ENCODE peak calls at places on chromosomes 13 and 19, in ten cellular contexts. W is pancreas, J is K562, A is nephron progenitor cell, H is heart left ventricle, S is heart right ventricle, D is body of pancreas, U is neural crest cell, N is fibroblast of lung, L is fibroblast of pulmonary artery. Z is an unnamed sample.

GRCh38 chr13:112580912-112581311 is 7.0 kb downstream of the TUBGCP3 start:
- DNase-seq in W (no peak), J (no peak), A (no peak), H (no peak), S (no peak), D (no peak), U (no peak), N (no peak), L (no peak), Z (no peak)

GRCh38 chr19:2695288-2695866 is 7.1 kb downstream of the GNG7 start:
- DNase-seq in W (no peak), J (no peak), A (no peak), H (peak), S (peak), D (peak), U (peak), N (no peak), L (no peak), Z (peak)

GRCh38 chr13:88097541-88097940 is 426.4 kb downstream of the SLITRK5 start:
- DNase-seq in W (no peak), J (no peak), A (no peak), H (no peak), S (no peak), D (no peak), U (no peak), N (no peak), L (no peak), Z (no peak)

GRCh38 chr13:110799246-110800236 is 86.0 kb downstream of the ING1 start:
- DNase-seq in W (no peak), J (no peak), A (no peak), H (peak), S (no peak), D (no peak), U (no peak), N (peak), L (peak), Z (no peak)

GRCh38 chr19:50432221-50432626 is 468 bp upstream of the MYBPC2 start:
- DNase-seq in W (peak), J (no peak), A (peak), H (no peak), S (no peak), D (peak), U (no peak), N (peak), L (peak), Z (peak)

GRCh38 chr19:44712864-44713515 is 14.0 kb downstream of the CEACAM16 start:
- DNase-seq in W (no peak), J (no peak), A (no peak), H (no peak), S (no peak), D (no peak), U (no peak), N (no peak), L (no peak), Z (no peak)

GRCh38 chr13:110471833-110472162 is 89.7 kb downstream of the RAB20 start:
- DNase-seq in W (peak), J (peak), A (no peak), H (peak), S (peak), D (peak), U (no peak), N (peak), L (peak), Z (no peak)

GRCh38 chr13:77417897-77418296 is 91.0 kb upstream of the MYCBP2 start:
- DNase-seq in W (no peak), J (no peak), A (no peak), H (no peak), S (no peak), D (no peak), U (no peak), N (no peak), L (no peak), Z (no peak)

GRCh38 chr19:22335716-22336115 is 49.5 kb downstream of the ZNF729 start:
- DNase-seq in W (no peak), J (no peak), A (no peak), H (no peak), S (no peak), D (no peak), U (no peak), N (no peak), L (no peak), Z (no peak)

GRCh38 chr19:29528350-29528945 is 2.7 kb downstream of the VSTM2B start:
- DNase-seq in W (peak), J (peak), A (peak), H (peak), S (peak), D (peak), U (peak), N (peak), L (peak), Z (peak)

GRCh38 chr13:86813198-86813597 is 858.0 kb upstream of the SLITRK5 start:
- DNase-seq in W (no peak), J (no peak), A (no peak), H (no peak), S (no peak), D (no peak), U (no peak), N (no peak), L (no peak), Z (no peak)

GRCh38 chr13:36907801-36908200 is 12.2 kb downstream of the SMAD9 start:
- DNase-seq in W (no peak), J (no peak), A (no peak), H (no peak), S (no peak), D (no peak), U (no peak), N (no peak), L (no peak), Z (no peak)

GRCh38 chr19:28292822-28293500 is 920.0 kb downstream of the UQCRFS1 start:
- DNase-seq in W (no peak), J (no peak), A (no peak), H (peak), S (no peak), D (no peak), U (no peak), N (no peak), L (no peak), Z (no peak)

GRCh38 chr19:13804830-13805683 is 9.8 kb downstream of the ZSWIM4 start:
- DNase-seq in W (no peak), J (peak), A (peak), H (peak), S (peak), D (peak), U (no peak), N (no peak), L (no peak), Z (no peak)

GRCh38 chr13:33076451-33076992 is 60.3 kb downstream of the KL start:
- DNase-seq in W (no peak), J (no peak), A (no peak), H (no peak), S (no peak), D (no peak), U (no peak), N (no peak), L (no peak), Z (no peak)

GRCh38 chr13:80251403-80251802 is 89.5 kb downstream of the SPRY2 start:
- DNase-seq in W (no peak), J (no peak), A (no peak), H (no peak), S (no peak), D (no peak), U (no peak), N (peak), L (peak), Z (no peak)

GRCh38 chr19:45705710-45706415 is 13.4 kb downstream of the QPCTL start:
- DNase-seq in W (no peak), J (no peak), A (no peak), H (no peak), S (no peak), D (no peak), U (no peak), N (no peak), L (no peak), Z (no peak)

GRCh38 chr13:110748271-110748670 is 34.8 kb downstream of the ING1 start:
- DNase-seq in W (no peak), J (no peak), A (no peak), H (no peak), S (no peak), D (no peak), U (no peak), N (no peak), L (no peak), Z (no peak)

GRCh38 chr13:99640260-99640659 is 139.0 kb downstream of the TM9SF2 start:
- DNase-seq in W (no peak), J (no peak), A (no peak), H (no peak), S (no peak), D (no peak), U (no peak), N (no peak), L (no peak), Z (no peak)
- TF ChIP-seq CTCF in W (no peak), J (no peak), A (no peak), H (no peak), S (no peak), D (no peak), U (no peak), N (no peak), L (no peak), Z (no peak)

GRCh38 chr19:41537789-41538188 is 38.2 kb upstream of the CEACAM21 start:
- DNase-seq in W (no peak), J (peak), A (no peak), H (no peak), S (no peak), D (no peak), U (no peak), N (no peak), L (peak), Z (no peak)
- TF ChIP-seq CTCF in W (peak), J (peak), A (no peak), H (peak), S (peak), D (peak), U (peak), N (peak), L (peak), Z (peak)

GRCh38 chr19:5372572-5373200 is 32.1 kb upstream of the PTPRS start:
- DNase-seq in W (no peak), J (no peak), A (no peak), H (no peak), S (no peak), D (no peak), U (no peak), N (no peak), L (no peak), Z (no peak)

GRCh38 chr19:5369304-5369703 is 28.7 kb upstream of the PTPRS start:
- DNase-seq in W (no peak), J (no peak), A (no peak), H (no peak), S (no peak), D (no peak), U (no peak), N (no peak), L (no peak), Z (no peak)

GRCh38 chr19:5365905-5366304 is 25.3 kb upstream of the PTPRS start:
- DNase-seq in W (no peak), J (no peak), A (no peak), H (no peak), S (no peak), D (no peak), U (no peak), N (no peak), L (no peak), Z (no peak)

GRCh38 chr19:5367530-5368133 is 27.0 kb upstream of the PTPRS start:
- DNase-seq in W (no peak), J (no peak), A (no peak), H (no peak), S (no peak), D (no peak), U (no peak), N (no peak), L (no peak), Z (no peak)

GRCh38 chr19:5369962-5370367 is 29.4 kb upstream of the PTPRS start:
- DNase-seq in W (peak), J (peak), A (peak), H (no peak), S (peak), D (peak), U (peak), N (peak), L (peak), Z (peak)
- TF ChIP-seq CTCF in W (peak), J (peak), A (peak), H (peak), S (peak), D (peak), U (peak), N (peak), L (peak), Z (peak)

GRCh38 chr13:34420975-34421719 is 520.9 kb upstream of the NBEA start:
- DNase-seq in W (no peak), J (no peak), A (no peak), H (no peak), S (no peak), D (no peak), U (no peak), N (no peak), L (no peak), Z (no peak)
- TF ChIP-seq CTCF in W (no peak), J (no peak), A (no peak), H (no peak), S (no peak), D (no peak), U (peak), N (no peak), L (peak), Z (no peak)

DNA sequence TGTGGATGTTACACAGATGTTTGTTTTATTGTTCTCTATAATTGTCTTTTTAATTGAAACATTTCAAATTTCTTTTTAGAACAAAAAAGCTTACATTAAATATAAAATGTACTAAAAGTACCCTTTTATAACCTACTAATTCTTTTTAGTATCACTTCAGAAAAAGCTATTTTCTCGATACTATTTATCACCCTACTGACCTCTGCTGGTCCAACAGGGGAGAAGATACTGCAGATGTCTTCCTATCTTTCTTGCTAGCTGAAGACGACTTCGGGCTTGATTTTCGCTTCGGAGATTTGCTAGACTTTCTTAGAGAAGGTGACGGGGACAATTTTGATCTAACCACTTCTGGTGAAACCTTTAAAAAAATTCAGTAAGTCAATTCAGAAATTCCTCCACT is 42.4 kb downstream of the ZC3H13 start:
- DNase-seq in W (no peak), J (no peak), A (no peak), H (no peak), S (no peak), D (no peak), U (no peak), N (no peak), L (peak), Z (no peak)
- TF ChIP-seq CTCF in W (no peak), J (no peak), A (peak), H (no peak), S (peak), D (no peak), U (peak), N (peak), L (peak), Z (no peak)

Z was measured in Calu3.